ENCODE peak calls at places on chromosomes 5 and 9, in five cellular contexts. One of them, this sample, is unnamed.

GRCh38 chr5:31413030-31413812 is 118.7 kb downstream of the DROSHA start:
- DNase-seq in adrenal gland: peak
- DNase-seq in heart left ventricle: no peak
- DNase-seq in hypothalamus: no peak
- DNase-seq in activated T-helper 1 cell treated with anti-CD3 and anti-CD28 coated beads, Interleukin-2, amount 50 U/mL, for 16 hours: no peak
- DNase-seq in this sample: no peak

GRCh38 chr9:91477106-91477505 is 53.5 kb upstream of the NFIL3 start:
- DNase-seq in heart left ventricle: no peak
- DNase-seq in activated T-helper 1 cell treated with anti-CD3 and anti-CD28 coated beads, Interleukin-2, amount 50 U/mL, for 16 hours: no peak
- DNase-seq in adrenal gland: no peak
- DNase-seq in hypothalamus: no peak
- DNase-seq in this sample: no peak

GRCh38 chr5:5497132-5497748 is 74.8 kb downstream of the ICE1 start:
- DNase-seq in activated T-helper 1 cell treated with anti-CD3 and anti-CD28 coated beads, Interleukin-2, amount 50 U/mL, for 16 hours: no peak
- DNase-seq in hypothalamus: peak
- DNase-seq in heart left ventricle: peak
- DNase-seq in adrenal gland: peak
- DNase-seq in this sample: peak

GRCh38 chr5:35029333-35029732 is 18.4 kb downstream of the AGXT2 start:
- DNase-seq in activated T-helper 1 cell treated with anti-CD3 and anti-CD28 coated beads, Interleukin-2, amount 50 U/mL, for 16 hours: no peak
- DNase-seq in heart left ventricle: no peak
- DNase-seq in hypothalamus: no peak
- DNase-seq in adrenal gland: no peak
- DNase-seq in this sample: no peak

GRCh38 chr5:131790550-131790949 is 6.3 kb downstream of the FNIP1 start:
- DNase-seq in heart left ventricle: no peak
- DNase-seq in activated T-helper 1 cell treated with anti-CD3 and anti-CD28 coated beads, Interleukin-2, amount 50 U/mL, for 16 hours: no peak
- DNase-seq in adrenal gland: no peak
- DNase-seq in hypothalamus: no peak
- DNase-seq in this sample: no peak

GRCh38 chr5:71734141-71734540 is 15.1 kb downstream of the CARTPT start:
- DNase-seq in adrenal gland: no peak
- DNase-seq in hypothalamus: no peak
- DNase-seq in heart left ventricle: no peak
- DNase-seq in activated T-helper 1 cell treated with anti-CD3 and anti-CD28 coated beads, Interleukin-2, amount 50 U/mL, for 16 hours: no peak
- DNase-seq in this sample: no peak

GRCh38 chr9:132622144-132622543 is 39.7 kb downstream of the BARHL1 start:
- DNase-seq in heart left ventricle: no peak
- DNase-seq in adrenal gland: no peak
- DNase-seq in hypothalamus: no peak
- DNase-seq in activated T-helper 1 cell treated with anti-CD3 and anti-CD28 coated beads, Interleukin-2, amount 50 U/mL, for 16 hours: no peak
- DNase-seq in this sample: no peak

GRCh38 chr5:72407541-72407940 is 87.4 kb downstream of the PTCD2 start:
- DNase-seq in heart left ventricle: no peak
- DNase-seq in activated T-helper 1 cell treated with anti-CD3 and anti-CD28 coated beads, Interleukin-2, amount 50 U/mL, for 16 hours: no peak
- DNase-seq in hypothalamus: no peak
- DNase-seq in adrenal gland: no peak
- DNase-seq in this sample: no peak

GRCh38 chr5:148696438-148697036 is 42.2 kb upstream of the HTR4 start:
- DNase-seq in adrenal gland: no peak
- DNase-seq in activated T-helper 1 cell treated with anti-CD3 and anti-CD28 coated beads, Interleukin-2, amount 50 U/mL, for 16 hours: no peak
- DNase-seq in hypothalamus: no peak
- DNase-seq in heart left ventricle: no peak
- DNase-seq in this sample: no peak

GRCh38 chr9:130847306-130848217 is 12.5 kb downstream of the ABL1 start:
- DNase-seq in adrenal gland: peak
- DNase-seq in activated T-helper 1 cell treated with anti-CD3 and anti-CD28 coated beads, Interleukin-2, amount 50 U/mL, for 16 hours: no peak
- DNase-seq in heart left ventricle: peak
- DNase-seq in hypothalamus: no peak
- DNase-seq in this sample: peak

GRCh38 chr5:123125953-123126352 is 36.9 kb downstream of the PRDM6 start:
- DNase-seq in heart left ventricle: no peak
- DNase-seq in activated T-helper 1 cell treated with anti-CD3 and anti-CD28 coated beads, Interleukin-2, amount 50 U/mL, for 16 hours: no peak
- DNase-seq in hypothalamus: no peak
- DNase-seq in adrenal gland: no peak
- DNase-seq in this sample: no peak

GRCh38 chr9:10062629-10063395 is 550.0 kb downstream of the PTPRD start:
- DNase-seq in activated T-helper 1 cell treated with anti-CD3 and anti-CD28 coated beads, Interleukin-2, amount 50 U/mL, for 16 hours: no peak
- DNase-seq in hypothalamus: no peak
- DNase-seq in adrenal gland: no peak
- DNase-seq in heart left ventricle: no peak
- DNase-seq in this sample: no peak

GRCh38 chr5:131671409-131671808 is 36.4 kb upstream of the RAPGEF6 start:
- DNase-seq in activated T-helper 1 cell treated with anti-CD3 and anti-CD28 coated beads, Interleukin-2, amount 50 U/mL, for 16 hours: no peak
- DNase-seq in heart left ventricle: no peak
- DNase-seq in hypothalamus: no peak
- DNase-seq in adrenal gland: no peak
- DNase-seq in this sample: no peak

GRCh38 chr5:18305288-18305899 is 671.1 kb downstream of the TAF11L14 start:
- DNase-seq in activated T-helper 1 cell treated with anti-CD3 and anti-CD28 coated beads, Interleukin-2, amount 50 U/mL, for 16 hours: no peak
- DNase-seq in heart left ventricle: no peak
- DNase-seq in hypothalamus: peak
- DNase-seq in adrenal gland: no peak
- DNase-seq in this sample: no peak

GRCh38 chr9:128554155-128554862 is 1.9 kb downstream of the SPTAN1 start:
- DNase-seq in hypothalamus: peak
- DNase-seq in heart left ventricle: peak
- DNase-seq in adrenal gland: peak
- DNase-seq in activated T-helper 1 cell treated with anti-CD3 and anti-CD28 coated beads, Interleukin-2, amount 50 U/mL, for 16 hours: no peak
- DNase-seq in this sample: peak

This sample was measured in mucosa of gallbladder.